ENCODE peak calls at places on chromosomes 2 and 18, in six cellular contexts. One of them, this sample, is unnamed. For H3K9me3, the result is how much of the 10 kb centered on the place peaks cover.

GRCh38 chr2:240520143-240520973 is 37.4 kb downstream of the ANKMY1 start:
- DNase-seq in PC-9: no peak
- DNase-seq in fibroblast of lung: no peak
- DNase-seq in K562: no peak
- DNase-seq in cardiac muscle cell: no peak
- DNase-seq in colonic mucosa: no peak
- DNase-seq in this sample: no peak

GRCh38 chr2:18430996-18431748 is 129.3 kb downstream of the RDH14 start:
- DNase-seq in PC-9: no peak
- DNase-seq in colonic mucosa: no peak
- DNase-seq in fibroblast of lung: no peak
- DNase-seq in K562: no peak
- DNase-seq in cardiac muscle cell: no peak
- DNase-seq in this sample: no peak

GRCh38 chr2:227395556-227395955 is 7.8 kb upstream of the SCYGR1 start:
- DNase-seq in colonic mucosa: no peak
- DNase-seq in K562: no peak
- DNase-seq in fibroblast of lung: no peak
- DNase-seq in PC-9: no peak
- DNase-seq in cardiac muscle cell: no peak
- DNase-seq in this sample: no peak

GRCh38 chr2:174781996-174782395 is 17.7 kb upstream of the CHRNA1 start:
- DNase-seq in fibroblast of lung: no peak
- DNase-seq in cardiac muscle cell: no peak
- DNase-seq in K562: no peak
- DNase-seq in colonic mucosa: no peak
- DNase-seq in PC-9: no peak
- DNase-seq in this sample: no peak

GRCh38 chr18:36658611-36659010 is 170.2 kb downstream of the TPGS2 start:
- DNase-seq in K562: no peak
- DNase-seq in colonic mucosa: no peak
- DNase-seq in PC-9: no peak
- DNase-seq in fibroblast of lung: no peak
- DNase-seq in cardiac muscle cell: no peak
- DNase-seq in this sample: no peak

GRCh38 chr2:70871398-70872211 is 36.0 kb upstream of the CD207 start:
- DNase-seq in cardiac muscle cell: peak
- DNase-seq in colonic mucosa: peak
- DNase-seq in K562: peak
- DNase-seq in PC-9: peak
- DNase-seq in fibroblast of lung: peak
- DNase-seq in this sample: peak

GRCh38 chr18:79512461-79513380 is 117.0 kb downstream of the NFATC1 start:
- DNase-seq in K562: no peak
- DNase-seq in fibroblast of lung: no peak
- DNase-seq in colonic mucosa: peak
- DNase-seq in cardiac muscle cell: no peak
- DNase-seq in PC-9: no peak
- DNase-seq in this sample: no peak

GRCh38 chr2:234306426-234307173 is 190.3 kb downstream of the ARL4C start:
- DNase-seq in cardiac muscle cell: no peak
- DNase-seq in K562: no peak
- DNase-seq in PC-9: no peak
- DNase-seq in fibroblast of lung: no peak
- DNase-seq in colonic mucosa: no peak
- DNase-seq in this sample: no peak

GRCh38 chr2:105299290-105299689 is 30.2 kb downstream of the TGFBRAP1 start:
- DNase-seq in colonic mucosa: no peak
- DNase-seq in K562: no peak
- DNase-seq in PC-9: no peak
- DNase-seq in cardiac muscle cell: no peak
- DNase-seq in fibroblast of lung: no peak
- DNase-seq in this sample: no peak

GRCh38 chr2:189587771-189588170 is 7.2 kb upstream of the SLC40A1 start:
- DNase-seq in colonic mucosa: no peak
- DNase-seq in fibroblast of lung: no peak
- DNase-seq in cardiac muscle cell: no peak
- DNase-seq in K562: no peak
- DNase-seq in PC-9: no peak
- DNase-seq in this sample: no peak

GRCh38 chr2:204386668-204387067 is 158.6 kb upstream of the PARD3B start:
- DNase-seq in K562: no peak
- DNase-seq in cardiac muscle cell: no peak
- DNase-seq in PC-9: no peak
- DNase-seq in colonic mucosa: no peak
- DNase-seq in fibroblast of lung: no peak
- DNase-seq in this sample: no peak

GRCh38 chr18:76343938-76344569 is 151.0 kb downstream of the ZNF516 start:
- DNase-seq in colonic mucosa: no peak
- DNase-seq in K562: no peak
- DNase-seq in fibroblast of lung: no peak
- DNase-seq in PC-9: no peak
- DNase-seq in cardiac muscle cell: no peak
- DNase-seq in this sample: no peak

GRCh38 chr2:201924453-201924852 is 109.2 kb upstream of the FZD7 start:
- DNase-seq in colonic mucosa: no peak
- DNase-seq in PC-9: no peak
- DNase-seq in cardiac muscle cell: no peak
- DNase-seq in K562: no peak
- DNase-seq in fibroblast of lung: no peak
- DNase-seq in this sample: no peak

GRCh38 chr2:73089270-73090030 is 17.9 kb upstream of the SFXN5 start:
- DNase-seq in cardiac muscle cell: no peak
- DNase-seq in PC-9: peak
- DNase-seq in colonic mucosa: no peak
- DNase-seq in fibroblast of lung: peak
- DNase-seq in K562: no peak
- DNase-seq in this sample: peak

GRCh38 chr2:230000118-230000841 is 68.4 kb downstream of the SLC16A14 start:
- DNase-seq in cardiac muscle cell: no peak
- DNase-seq in fibroblast of lung: no peak
- DNase-seq in PC-9: no peak
- DNase-seq in K562: no peak
- DNase-seq in colonic mucosa: no peak
- DNase-seq in this sample: no peak

GRCh38 chr2:31967790-31968189 is 43.0 kb downstream of the MEMO1 start:
- DNase-seq in colonic mucosa: no peak
- DNase-seq in K562: no peak
- DNase-seq in PC-9: no peak
- DNase-seq in fibroblast of lung: peak
- DNase-seq in cardiac muscle cell: no peak
- DNase-seq in this sample: no peak

GRCh38 chr2:128341621-128342020 is 23.0 kb upstream of the HS6ST1 start:
- DNase-seq in fibroblast of lung: no peak
- DNase-seq in colonic mucosa: no peak
- DNase-seq in K562: no peak
- DNase-seq in PC-9: no peak
- DNase-seq in cardiac muscle cell: no peak
- DNase-seq in this sample: no peak

GRCh38 chr2:191650896-191651773 is 26.8 kb upstream of the NABP1 start:
- DNase-seq in cardiac muscle cell: no peak
- DNase-seq in fibroblast of lung: no peak
- DNase-seq in colonic mucosa: no peak
- DNase-seq in K562: no peak
- DNase-seq in PC-9: no peak
- DNase-seq in this sample: no peak

DNA sequence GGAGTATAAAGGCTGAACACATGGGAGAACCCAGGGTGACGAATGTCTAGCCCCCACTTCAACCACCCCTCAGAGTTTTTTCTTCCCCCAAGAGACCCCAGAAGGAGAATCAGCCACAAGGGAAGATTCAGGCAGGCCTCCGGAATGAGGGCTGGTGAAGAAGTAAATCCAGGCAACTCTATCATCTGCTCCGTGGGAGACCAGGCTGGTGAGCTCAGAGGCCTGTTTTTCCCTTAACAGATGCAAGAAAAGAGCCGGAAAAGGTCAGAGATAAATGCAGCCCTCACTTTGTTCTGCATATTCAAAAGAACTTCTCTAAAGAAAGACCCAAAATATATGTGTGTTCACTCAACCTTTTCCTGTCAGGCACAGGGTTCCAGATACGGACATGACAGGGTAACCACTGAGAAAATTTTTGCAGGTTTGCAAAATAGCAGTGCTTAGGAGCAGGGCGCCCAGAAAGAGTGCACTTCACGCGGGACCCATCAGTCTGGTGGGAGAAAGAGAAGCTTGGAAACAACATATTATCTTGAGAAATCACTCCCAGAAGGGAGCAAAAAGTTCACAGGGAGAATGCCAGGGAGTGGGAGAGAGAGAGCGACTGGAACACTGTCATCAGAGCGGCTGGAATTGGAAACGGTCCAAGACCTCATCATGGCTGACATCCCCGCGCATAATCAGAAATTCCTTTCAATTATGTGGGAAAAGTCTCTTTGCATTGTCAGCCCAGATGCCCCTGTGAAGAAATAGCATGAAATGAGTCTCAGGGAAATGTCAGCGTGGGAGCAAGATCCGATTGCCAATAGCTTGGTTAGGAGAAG is 244.9 kb upstream of the SLC14A2 start:
- DNase-seq in colonic mucosa: no peak
- DNase-seq in PC-9: no peak
- DNase-seq in fibroblast of lung: peak
- DNase-seq in cardiac muscle cell: no peak
- DNase-seq in K562: no peak
- DNase-seq in this sample: no peak
- H3K4me3 ChIP-seq in colonic mucosa: no peak
- H3K4me3 ChIP-seq in PC-9: no peak
- H3K4me3 ChIP-seq in fibroblast of lung: no peak
- H3K4me3 ChIP-seq in cardiac muscle cell: no peak
- H3K4me3 ChIP-seq in K562: no peak
- H3K4me3 ChIP-seq in this sample: no peak

DNA sequence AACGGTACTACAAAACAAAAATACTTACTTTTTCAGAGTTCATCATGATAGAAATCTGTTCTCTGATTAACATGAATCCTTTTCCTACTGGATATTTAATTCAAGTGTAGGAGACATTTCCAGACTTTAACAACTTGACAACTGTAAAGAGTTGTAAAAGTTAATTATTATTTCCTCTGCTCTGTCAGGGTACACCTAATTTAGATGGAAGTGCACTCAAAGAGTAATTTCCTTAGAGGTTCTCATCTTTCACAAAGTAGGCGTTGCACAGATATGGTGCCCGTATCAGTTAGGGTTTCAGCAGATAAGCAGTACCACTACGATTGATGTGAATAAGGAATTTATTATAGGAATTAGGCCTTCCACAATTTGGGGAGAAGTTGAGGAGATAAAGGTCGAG is 16.2 kb upstream of the PDE11A start:
- DNase-seq in colonic mucosa: no peak
- DNase-seq in cardiac muscle cell: no peak
- DNase-seq in fibroblast of lung: no peak
- DNase-seq in PC-9: no peak
- DNase-seq in K562: no peak
- DNase-seq in this sample: no peak
- H3K9me3 ChIP-seq in colonic mucosa: under half
- H3K9me3 ChIP-seq in cardiac muscle cell: under half
- H3K9me3 ChIP-seq in fibroblast of lung: under half
- H3K9me3 ChIP-seq in PC-9: under half
- H3K9me3 ChIP-seq in K562: under half
- H3K9me3 ChIP-seq in this sample: under half

GRCh38 chr2:14631676-14632075 is 841 bp upstream of the LRATD1 start:
- DNase-seq in PC-9: no peak
- DNase-seq in K562: no peak
- DNase-seq in cardiac muscle cell: peak
- DNase-seq in colonic mucosa: no peak
- DNase-seq in fibroblast of lung: no peak
- DNase-seq in this sample: no peak

GRCh38 chr2:14633451-14634211 is 1.1 kb downstream of the LRATD1 start:
- DNase-seq in PC-9: no peak
- DNase-seq in fibroblast of lung: no peak
- DNase-seq in K562: no peak
- DNase-seq in cardiac muscle cell: peak
- DNase-seq in colonic mucosa: peak
- DNase-seq in this sample: peak

GRCh38 chr2:14633031-14633430 is 514 bp downstream of the LRATD1 start:
- DNase-seq in fibroblast of lung: no peak
- DNase-seq in cardiac muscle cell: no peak
- DNase-seq in K562: no peak
- DNase-seq in colonic mucosa: peak
- DNase-seq in PC-9: no peak
- DNase-seq in this sample: no peak

GRCh38 chr2:14634223-14634884 is 1.8 kb downstream of the LRATD1 start:
- DNase-seq in PC-9: peak
- DNase-seq in K562: peak
- DNase-seq in cardiac muscle cell: peak
- DNase-seq in colonic mucosa: peak
- DNase-seq in fibroblast of lung: peak
- DNase-seq in this sample: peak

DNA sequence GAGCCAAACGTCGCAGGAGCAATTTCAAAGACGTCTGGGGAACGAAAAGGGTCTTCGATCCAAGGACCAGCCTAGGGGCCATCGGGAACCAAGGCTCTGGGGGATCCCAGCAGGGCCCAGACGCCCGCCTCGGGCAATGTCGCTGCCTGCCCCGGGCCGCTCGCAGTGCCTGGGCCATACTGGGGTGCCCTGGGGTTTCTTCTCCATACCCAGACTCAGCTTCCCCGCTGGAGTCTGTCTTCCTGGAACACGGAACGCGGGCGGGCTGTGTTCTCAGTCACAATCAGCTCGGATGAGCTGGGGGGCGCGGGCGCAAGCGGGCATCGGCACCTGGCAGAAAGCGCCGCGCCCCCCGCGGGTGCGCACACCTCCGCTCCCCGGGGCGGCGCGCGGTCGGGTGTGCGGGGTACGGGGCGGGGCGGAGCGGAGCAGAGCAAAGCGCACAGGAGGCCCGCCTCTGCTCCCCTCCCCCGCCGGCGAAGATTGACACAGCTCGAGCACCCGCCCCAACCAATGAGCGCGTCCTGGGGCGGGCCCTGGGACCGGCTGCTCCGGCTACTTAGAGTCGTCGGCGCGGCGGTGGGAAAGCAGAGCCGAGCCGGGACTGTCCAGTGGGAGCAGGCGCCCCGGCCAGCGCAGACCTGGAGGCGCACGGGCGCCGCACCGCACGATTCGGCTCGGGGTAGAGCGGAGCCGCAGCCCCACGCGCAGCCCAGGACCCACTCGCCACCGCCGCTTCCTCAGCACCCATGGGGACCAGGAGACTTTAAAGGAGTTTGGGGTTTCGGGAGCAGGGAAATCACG is at the start of gene LRATD1:
- DNase-seq in cardiac muscle cell: peak
- DNase-seq in K562: peak
- DNase-seq in PC-9: peak
- DNase-seq in fibroblast of lung: peak
- DNase-seq in colonic mucosa: peak
- DNase-seq in this sample: peak
- H3K4me3 ChIP-seq in cardiac muscle cell: peak
- H3K4me3 ChIP-seq in K562: peak
- H3K4me3 ChIP-seq in PC-9: peak
- H3K4me3 ChIP-seq in fibroblast of lung: peak
- H3K4me3 ChIP-seq in colonic mucosa: peak
- H3K4me3 ChIP-seq in this sample: peak

DNA sequence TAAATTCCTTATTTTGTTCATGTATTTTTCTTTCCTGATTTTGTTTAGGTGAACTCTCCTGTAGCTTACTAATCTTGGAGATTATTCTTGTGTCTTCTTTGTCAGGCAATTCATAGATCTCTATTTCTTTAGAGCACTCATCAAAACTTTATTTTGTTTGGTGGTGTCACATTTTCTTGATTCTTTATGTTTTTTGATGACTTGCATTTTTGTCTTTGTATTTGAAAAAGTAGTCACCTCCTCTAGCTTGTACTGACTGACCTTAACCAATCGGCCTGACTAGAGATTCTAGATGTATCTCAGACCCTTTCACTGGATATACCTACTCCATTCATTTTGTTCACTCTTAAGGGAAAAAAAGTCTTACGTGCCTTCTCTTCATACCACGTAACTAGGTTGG is 986.3 kb upstream of the LRRTM1 start:
- DNase-seq in cardiac muscle cell: no peak
- DNase-seq in K562: no peak
- DNase-seq in PC-9: no peak
- DNase-seq in fibroblast of lung: no peak
- DNase-seq in colonic mucosa: no peak
- DNase-seq in this sample: no peak
- H3K9me3 ChIP-seq in cardiac muscle cell: under half
- H3K9me3 ChIP-seq in K562: under half
- H3K9me3 ChIP-seq in PC-9: under half
- H3K9me3 ChIP-seq in fibroblast of lung: under half
- H3K9me3 ChIP-seq in colonic mucosa: under half
- H3K9me3 ChIP-seq in this sample: half or more

This sample was measured in left ventricle myocardium inferior.